ENCODE peak calls at places on chromosomes 16 and 17, in six cellular contexts. One of them, this sample, is unnamed.

GRCh38 chr17:66426397-66427033 is 124.1 kb downstream of the PRKCA start:
- DNase-seq in osteocyte: no peak
- DNase-seq in ureter: no peak
- DNase-seq in COR-L47: peak
- DNase-seq in cardiac fibroblast: peak
- DNase-seq in activated T-helper 9 cell treated with anti-CD3 and anti-CD28 coated beads, Interleukin-2, amount 50 U/mL, for 16 hours: peak
- DNase-seq in this sample: no peak

GRCh38 chr17:39244016-39244599 is 18.4 kb upstream of the STAC2 start:
- DNase-seq in osteocyte: no peak
- DNase-seq in ureter: no peak
- DNase-seq in COR-L47: no peak
- DNase-seq in cardiac fibroblast: peak
- DNase-seq in activated T-helper 9 cell treated with anti-CD3 and anti-CD28 coated beads, Interleukin-2, amount 50 U/mL, for 16 hours: no peak
- DNase-seq in this sample: no peak

GRCh38 chr17:48597775-48598631 is 4.4 kb upstream of the HOXB5 start:
- DNase-seq in osteocyte: no peak
- DNase-seq in ureter: peak
- DNase-seq in COR-L47: peak
- DNase-seq in cardiac fibroblast: no peak
- DNase-seq in activated T-helper 9 cell treated with anti-CD3 and anti-CD28 coated beads, Interleukin-2, amount 50 U/mL, for 16 hours: no peak
- DNase-seq in this sample: peak

GRCh38 chr16:49056546-49056945 is 225.1 kb downstream of the CBLN1 start:
- DNase-seq in osteocyte: no peak
- DNase-seq in ureter: no peak
- DNase-seq in COR-L47: no peak
- DNase-seq in cardiac fibroblast: no peak
- DNase-seq in activated T-helper 9 cell treated with anti-CD3 and anti-CD28 coated beads, Interleukin-2, amount 50 U/mL, for 16 hours: no peak
- DNase-seq in this sample: no peak

GRCh38 chr17:80817861-80818260 is 173.8 kb upstream of the CHMP6 start:
- DNase-seq in osteocyte: no peak
- DNase-seq in ureter: no peak
- DNase-seq in COR-L47: no peak
- DNase-seq in cardiac fibroblast: peak
- DNase-seq in activated T-helper 9 cell treated with anti-CD3 and anti-CD28 coated beads, Interleukin-2, amount 50 U/mL, for 16 hours: no peak
- DNase-seq in this sample: no peak

GRCh38 chr17:45688820-45689219 is 95.3 kb upstream of the CRHR1 start:
- DNase-seq in osteocyte: no peak
- DNase-seq in ureter: no peak
- DNase-seq in COR-L47: no peak
- DNase-seq in cardiac fibroblast: no peak
- DNase-seq in activated T-helper 9 cell treated with anti-CD3 and anti-CD28 coated beads, Interleukin-2, amount 50 U/mL, for 16 hours: no peak
- DNase-seq in this sample: no peak

GRCh38 chr17:32482568-32483320 is 4.0 kb upstream of the CDK5R1 start:
- DNase-seq in osteocyte: peak
- DNase-seq in ureter: no peak
- DNase-seq in COR-L47: no peak
- DNase-seq in cardiac fibroblast: no peak
- DNase-seq in activated T-helper 9 cell treated with anti-CD3 and anti-CD28 coated beads, Interleukin-2, amount 50 U/mL, for 16 hours: no peak
- DNase-seq in this sample: no peak

GRCh38 chr17:81173354-81173753 is 7.3 kb upstream of the AATK start:
- DNase-seq in osteocyte: no peak
- DNase-seq in ureter: no peak
- DNase-seq in COR-L47: no peak
- DNase-seq in cardiac fibroblast: no peak
- DNase-seq in activated T-helper 9 cell treated with anti-CD3 and anti-CD28 coated beads, Interleukin-2, amount 50 U/mL, for 16 hours: no peak
- DNase-seq in this sample: no peak

GRCh38 chr17:35315971-35316370 is 57.5 kb downstream of the SLFN11 start:
- DNase-seq in osteocyte: no peak
- DNase-seq in ureter: no peak
- DNase-seq in COR-L47: no peak
- DNase-seq in cardiac fibroblast: no peak
- DNase-seq in activated T-helper 9 cell treated with anti-CD3 and anti-CD28 coated beads, Interleukin-2, amount 50 U/mL, for 16 hours: no peak
- DNase-seq in this sample: no peak

This sample was measured in DMS79 treated with DMSO at 0.1 percent for 48 hours.